ENCODE peak calls at places on chromosome 15, in eight cellular contexts. Z is OCI-LY7; C is ACHN; B is SW 1271; P is NCI-H2029 treated with DMSO at 0.1 percent for 48 hours; U is posterior cingulate gyrus; O is iris pigment epithelial cell; N is CD4-positive, alpha-beta T cell. G is an unnamed sample.

GRCh38 chr15:61556037-61556648 is 327.0 kb upstream of the RORA start:
- DNase-seq in Z (no peak), C (peak), B (peak), P (no peak), U (no peak), O (peak), N (no peak), G (peak)

GRCh38 chr15:25869696-25870095 is 6.6 kb upstream of the ATP10A start:
- DNase-seq in Z (no peak), C (no peak), B (no peak), P (no peak), U (no peak), O (no peak), N (no peak), G (no peak)

GRCh38 chr15:95162967-95163531 is 931.7 kb downstream of the MCTP2 start:
- DNase-seq in Z (no peak), C (peak), B (no peak), P (no peak), U (no peak), O (peak), N (no peak), G (peak)

GRCh38 chr15:71048913-71049675 is 66.2 kb upstream of the THSD4 start:
- DNase-seq in Z (no peak), C (peak), B (no peak), P (no peak), U (no peak), O (peak), N (no peak), G (peak)

GRCh38 chr15:98408231-98408630 is 240.1 kb upstream of the IGF1R start:
- DNase-seq in Z (no peak), C (peak), B (no peak), P (no peak), U (no peak), O (no peak), N (no peak), G (no peak)

GRCh38 chr15:82848201-82848993 is 39.0 kb downstream of the WHAMM start:
- DNase-seq in Z (no peak), C (no peak), B (no peak), P (no peak), U (peak), O (no peak), N (no peak), G (no peak)

GRCh38 chr15:53710906-53711305 is 48.6 kb downstream of the WDR72 start:
- DNase-seq in Z (no peak), C (peak), B (no peak), P (no peak), U (no peak), O (no peak), N (no peak), G (no peak)

GRCh38 chr15:79349526-79349925 is 38.6 kb downstream of the TMED3 start:
- DNase-seq in Z (no peak), C (no peak), B (no peak), P (no peak), U (no peak), O (peak), N (no peak), G (no peak)

GRCh38 chr15:58332676-58333400 is 99.0 kb upstream of the LIPC start:
- DNase-seq in Z (no peak), C (peak), B (peak), P (peak), U (no peak), O (peak), N (no peak), G (peak)

GRCh38 chr15:59550961-59551360 is 60.6 kb upstream of the GCNT3 start:
- DNase-seq in Z (no peak), C (no peak), B (no peak), P (no peak), U (no peak), O (no peak), N (no peak), G (no peak)

GRCh38 chr15:72732554-72732953 is 46.5 kb downstream of the BBS4 start:
- DNase-seq in Z (no peak), C (no peak), B (no peak), P (no peak), U (no peak), O (no peak), N (no peak), G (no peak)

GRCh38 chr15:42984534-42985034 is 64.0 kb upstream of the TTBK2 start:
- DNase-seq in Z (no peak), C (no peak), B (no peak), P (no peak), U (no peak), O (peak), N (no peak), G (no peak)

GRCh38 chr15:31089361-31090047 is 12.0 kb downstream of the TRPM1 start:
- DNase-seq in Z (no peak), C (no peak), B (no peak), P (no peak), U (peak), O (no peak), N (no peak), G (no peak)

GRCh38 chr15:40878785-40879184 is 4.8 kb upstream of the RHOV start:
- DNase-seq in Z (no peak), C (peak), B (no peak), P (no peak), U (no peak), O (peak), N (no peak), G (peak)

GRCh38 chr15:66461917-66462316 is 35.6 kb downstream of the SNAPC5 start:
- DNase-seq in Z (no peak), C (no peak), B (no peak), P (no peak), U (no peak), O (no peak), N (no peak), G (no peak)

GRCh38 chr15:19943515-19943914 is 598.1 kb downstream of the GOLGA6L6 start:
- DNase-seq in Z (no peak), C (no peak), B (no peak), P (no peak), U (no peak), O (no peak), N (no peak), G (no peak)

GRCh38 chr15:58545307-58546065 is 113.7 kb downstream of the LIPC start:
- DNase-seq in Z (no peak), C (no peak), B (no peak), P (no peak), U (no peak), O (peak), N (no peak), G (no peak)

GRCh38 chr15:81171286-81171685 is 25.4 kb upstream of the IL16 start:
- DNase-seq in Z (no peak), C (no peak), B (no peak), P (no peak), U (no peak), O (no peak), N (no peak), G (no peak)

GRCh38 chr15:44598892-44599291 is 61.9 kb downstream of the EIF3J start:
- DNase-seq in Z (no peak), C (no peak), B (no peak), P (no peak), U (no peak), O (peak), N (no peak), G (peak)

GRCh38 chr15:51735611-51736010 is 1.8 kb downstream of the LYSMD2 start:
- DNase-seq in Z (no peak), C (no peak), B (no peak), P (no peak), U (no peak), O (no peak), N (no peak), G (no peak)

GRCh38 chr15:62658498-62658897 is 384.0 kb upstream of the TPM1 start:
- DNase-seq in Z (no peak), C (no peak), B (no peak), P (no peak), U (no peak), O (peak), N (no peak), G (no peak)

GRCh38 chr15:90035835-90036220 is 34.7 kb downstream of the ZNF710 start:
- DNase-seq in Z (no peak), C (no peak), B (no peak), P (no peak), U (peak), O (no peak), N (no peak), G (no peak)

GRCh38 chr15:40354408-40355171 is 3.4 kb upstream of the DISP2 start:
- DNase-seq in Z (peak), C (peak), B (no peak), P (no peak), U (peak), O (no peak), N (no peak), G (no peak)

GRCh38 chr15:74837482-74837881 is 5.5 kb downstream of the ULK3 start:
- DNase-seq in Z (no peak), C (no peak), B (no peak), P (no peak), U (no peak), O (no peak), N (no peak), G (no peak)

GRCh38 chr15:76973362-76973743 is 21.6 kb upstream of the PSTPIP1 start:
- DNase-seq in Z (peak), C (peak), B (no peak), P (no peak), U (peak), O (peak), N (peak), G (no peak)

GRCh38 chr15:70701891-70702568 is 61.3 kb downstream of the UACA start:
- DNase-seq in Z (no peak), C (peak), B (peak), P (no peak), U (no peak), O (peak), N (no peak), G (peak)

GRCh38 chr15:93265046-93265658 is 176.1 kb upstream of the RGMA start:
- DNase-seq in Z (no peak), C (no peak), B (no peak), P (no peak), U (peak), O (peak), N (no peak), G (no peak)